ENCODE peak calls at places on chromosomes 2 and 18, in four cellular contexts. One of them, this sample, is unnamed.

GRCh38 chr2:72082021-72082739 is 65.5 kb downstream of the CYP26B1 start:
- DNase-seq in K562: no peak
- DNase-seq in GM12878: no peak
- DNase-seq in H1: no peak
- DNase-seq in this sample: no peak

GRCh38 chr2:28673338-28673737 is 78.3 kb upstream of the PPP1CB start:
- DNase-seq in K562: no peak
- DNase-seq in GM12878: no peak
- DNase-seq in H1: no peak
- DNase-seq in this sample: no peak

GRCh38 chr18:3269241-3269640 is 7.3 kb downstream of the MYL12B start:
- DNase-seq in K562: no peak
- DNase-seq in GM12878: no peak
- DNase-seq in H1: no peak
- DNase-seq in this sample: no peak

GRCh38 chr2:109062558-109063325 is 66.3 kb upstream of the SH3RF3 start:
- DNase-seq in K562: no peak
- DNase-seq in GM12878: no peak
- DNase-seq in H1: no peak
- DNase-seq in this sample: no peak

GRCh38 chr2:169182573-169182972 is 113.2 kb downstream of the DHRS9 start:
- DNase-seq in K562: no peak
- DNase-seq in GM12878: no peak
- DNase-seq in H1: no peak
- DNase-seq in this sample: no peak

GRCh38 chr2:107091163-107091864 is 205.3 kb upstream of the ST6GAL2 start:
- DNase-seq in K562: no peak
- DNase-seq in GM12878: no peak
- DNase-seq in H1: no peak
- DNase-seq in this sample: no peak

GRCh38 chr2:120239488-120240287 is 13.0 kb upstream of the RALB start:
- DNase-seq in K562: peak
- DNase-seq in GM12878: no peak
- DNase-seq in H1: peak
- DNase-seq in this sample: peak

GRCh38 chr2:78654941-78655340 is 370.6 kb upstream of the REG3G start:
- DNase-seq in K562: no peak
- DNase-seq in GM12878: no peak
- DNase-seq in H1: no peak
- DNase-seq in this sample: no peak

GRCh38 chr2:73986085-73986680 is 1.5 kb downstream of the TET3 start:
- DNase-seq in K562: no peak
- DNase-seq in GM12878: no peak
- DNase-seq in H1: no peak
- DNase-seq in this sample: no peak

GRCh38 chr2:236726701-236727450 is 157.3 kb downstream of the ACKR3 start:
- DNase-seq in K562: no peak
- DNase-seq in GM12878: no peak
- DNase-seq in H1: no peak
- DNase-seq in this sample: no peak

GRCh38 chr2:237473474-237474453 is 13.3 kb upstream of the MLPH start:
- DNase-seq in K562: no peak
- DNase-seq in GM12878: no peak
- DNase-seq in H1: no peak
- DNase-seq in this sample: no peak

GRCh38 chr18:59155140-59155539 is 15.5 kb downstream of the SEC11C start:
- DNase-seq in K562: no peak
- DNase-seq in GM12878: no peak
- DNase-seq in H1: no peak
- DNase-seq in this sample: no peak

GRCh38 chr2:8680931-8681760 is 710 bp upstream of the ID2 start:
- DNase-seq in K562: peak
- DNase-seq in GM12878: peak
- DNase-seq in H1: peak
- DNase-seq in this sample: peak

GRCh38 chr2:222313816-222314215 is 15.0 kb upstream of the PAX3 start:
- DNase-seq in K562: no peak
- DNase-seq in GM12878: no peak
- DNase-seq in H1: no peak
- DNase-seq in this sample: no peak

GRCh38 chr2:219460424-219460926 is 25.8 kb downstream of the SPEG start:
- DNase-seq in K562: peak
- DNase-seq in GM12878: no peak
- DNase-seq in H1: peak
- DNase-seq in this sample: no peak

GRCh38 chr2:182649316-182649715 is 66.7 kb upstream of the DNAJC10 start:
- DNase-seq in K562: no peak
- DNase-seq in GM12878: no peak
- DNase-seq in H1: no peak
- DNase-seq in this sample: peak

GRCh38 chr2:191369034-191369433 is 123.8 kb downstream of the MYO1B start:
- DNase-seq in K562: no peak
- DNase-seq in GM12878: no peak
- DNase-seq in H1: no peak
- DNase-seq in this sample: no peak

GRCh38 chr2:9710311-9710710 is 79.5 kb upstream of the YWHAQ start:
- DNase-seq in K562: no peak
- DNase-seq in GM12878: no peak
- DNase-seq in H1: no peak
- DNase-seq in this sample: no peak

GRCh38 chr2:171568085-171568484 is 45.8 kb downstream of the CYBRD1 start:
- DNase-seq in K562: no peak
- DNase-seq in GM12878: no peak
- DNase-seq in H1: no peak
- DNase-seq in this sample: no peak

GRCh38 chr2:177599072-177599688 is 206.6 kb downstream of the AGPS start:
- DNase-seq in K562: no peak
- DNase-seq in GM12878: no peak
- DNase-seq in H1: no peak
- DNase-seq in this sample: peak

GRCh38 chr2:176085861-176086771 is 2.4 kb upstream of the EVX2 start:
- DNase-seq in K562: peak
- DNase-seq in GM12878: no peak
- DNase-seq in H1: peak
- DNase-seq in this sample: peak

GRCh38 chr2:64035067-64035942 is 16.1 kb upstream of the VPS54 start:
- DNase-seq in K562: no peak
- DNase-seq in GM12878: no peak
- DNase-seq in H1: no peak
- DNase-seq in this sample: no peak

GRCh38 chr2:62423883-62424458 is 82.0 kb downstream of the TMEM17 start:
- DNase-seq in K562: no peak
- DNase-seq in GM12878: no peak
- DNase-seq in H1: no peak
- DNase-seq in this sample: no peak

GRCh38 chr2:239678186-239678490 is 277.3 kb upstream of the HDAC4 start:
- DNase-seq in K562: no peak
- DNase-seq in GM12878: no peak
- DNase-seq in H1: no peak
- DNase-seq in this sample: no peak

GRCh38 chr18:30987479-30988241 is 54.9 kb downstream of the DSC3 start:
- DNase-seq in K562: peak
- DNase-seq in GM12878: no peak
- DNase-seq in H1: no peak
- DNase-seq in this sample: no peak

GRCh38 chr18:26482567-26482966 is 65.8 kb downstream of the KCTD1 start:
- DNase-seq in K562: no peak
- DNase-seq in GM12878: no peak
- DNase-seq in H1: peak
- DNase-seq in this sample: no peak

GRCh38 chr2:12389354-12390045 is 327.2 kb upstream of the TRIB2 start:
- DNase-seq in K562: no peak
- DNase-seq in GM12878: no peak
- DNase-seq in H1: no peak
- DNase-seq in this sample: no peak

GRCh38 chr2:157874997-157875719 is 972 bp downstream of the ACVR1 start:
- DNase-seq in K562: peak
- DNase-seq in GM12878: no peak
- DNase-seq in H1: no peak
- DNase-seq in this sample: no peak

GRCh38 chr2:159030674-159031380 is 62.4 kb downstream of the TANC1 start:
- DNase-seq in K562: peak
- DNase-seq in GM12878: no peak
- DNase-seq in H1: no peak
- DNase-seq in this sample: peak

GRCh38 chr18:48796491-48797205 is 154.1 kb downstream of the SMAD7 start:
- DNase-seq in K562: no peak
- DNase-seq in GM12878: no peak
- DNase-seq in H1: no peak
- DNase-seq in this sample: no peak

GRCh38 chr2:64404002-64404731 is 49.8 kb upstream of the LGALSL start:
- DNase-seq in K562: no peak
- DNase-seq in GM12878: no peak
- DNase-seq in H1: peak
- DNase-seq in this sample: peak

GRCh38 chr2:181787310-181788048 is 104.1 kb upstream of the ITPRID2 start:
- DNase-seq in K562: no peak
- DNase-seq in GM12878: no peak
- DNase-seq in H1: no peak
- DNase-seq in this sample: no peak

GRCh38 chr2:201936817-201937216 is 96.8 kb upstream of the FZD7 start:
- DNase-seq in K562: no peak
- DNase-seq in GM12878: no peak
- DNase-seq in H1: no peak
- DNase-seq in this sample: peak

GRCh38 chr2:221818569-221818968 is 246.5 kb upstream of the EPHA4 start:
- DNase-seq in K562: no peak
- DNase-seq in GM12878: no peak
- DNase-seq in H1: no peak
- DNase-seq in this sample: no peak

GRCh38 chr2:153133716-153134115 is 344.8 kb downstream of the RPRM start:
- DNase-seq in K562: no peak
- DNase-seq in GM12878: no peak
- DNase-seq in H1: no peak
- DNase-seq in this sample: no peak
- TF ChIP-seq HDAC6 in K562: no peak
- TF ChIP-seq HDAC6 in GM12878: no peak
- TF ChIP-seq HDAC6 in H1: no peak
- TF ChIP-seq HDAC6 in this sample: no peak

GRCh38 chr2:134988994-134989605 is 58.1 kb downstream of the MAP3K19 start:
- DNase-seq in K562: peak
- DNase-seq in GM12878: no peak
- DNase-seq in H1: no peak
- DNase-seq in this sample: peak
- TF ChIP-seq KDM1A in K562: no peak
- TF ChIP-seq KDM1A in GM12878: no peak
- TF ChIP-seq KDM1A in H1: no peak
- TF ChIP-seq KDM1A in this sample: no peak

DNA sequence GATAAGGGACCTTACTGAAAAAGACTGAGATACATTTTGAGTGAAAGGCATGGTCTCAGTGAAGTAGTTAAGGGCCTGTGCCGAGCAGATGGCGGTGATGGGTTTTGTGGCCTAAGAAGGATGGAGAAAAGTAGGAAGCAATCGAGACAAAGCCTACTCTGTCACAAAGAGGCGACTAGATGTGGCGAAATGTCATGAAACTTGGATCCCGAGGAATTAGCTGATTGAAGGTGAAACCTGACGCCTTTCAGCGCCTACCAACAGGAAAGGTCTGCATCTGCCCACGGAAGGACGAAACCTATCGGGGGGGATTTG is 543 bp upstream of the CEP192 start:
- DNase-seq in K562: no peak
- DNase-seq in GM12878: no peak
- DNase-seq in H1: no peak
- DNase-seq in this sample: peak
- TF ChIP-seq HDAC6 in K562: no peak
- TF ChIP-seq HDAC6 in GM12878: no peak
- TF ChIP-seq HDAC6 in H1: no peak
- TF ChIP-seq HDAC6 in this sample: no peak

GRCh38 chr2:42806786-42807185 is 14.4 kb upstream of the HAAO start:
- DNase-seq in K562: no peak
- DNase-seq in GM12878: no peak
- DNase-seq in H1: no peak
- DNase-seq in this sample: no peak

GRCh38 chr2:42804338-42804737 is 12.0 kb upstream of the HAAO start:
- DNase-seq in K562: no peak
- DNase-seq in GM12878: no peak
- DNase-seq in H1: no peak
- DNase-seq in this sample: no peak

GRCh38 chr2:42802150-42802549 is 9.8 kb upstream of the HAAO start:
- DNase-seq in K562: no peak
- DNase-seq in GM12878: no peak
- DNase-seq in H1: no peak
- DNase-seq in this sample: no peak

GRCh38 chr2:42808301-42808700 is 15.9 kb upstream of the HAAO start:
- DNase-seq in K562: no peak
- DNase-seq in GM12878: no peak
- DNase-seq in H1: peak
- DNase-seq in this sample: no peak

GRCh38 chr2:42804891-42805290 is 12.5 kb upstream of the HAAO start:
- DNase-seq in K562: no peak
- DNase-seq in GM12878: no peak
- DNase-seq in H1: no peak
- DNase-seq in this sample: no peak
- TF ChIP-seq KDM1A in K562: no peak
- TF ChIP-seq KDM1A in GM12878: no peak
- TF ChIP-seq KDM1A in H1: no peak
- TF ChIP-seq KDM1A in this sample: no peak

GRCh38 chr2:80026040-80026729 is 278.4 kb downstream of the LRRTM1 start:
- DNase-seq in K562: no peak
- DNase-seq in GM12878: no peak
- DNase-seq in H1: no peak
- DNase-seq in this sample: no peak
- TF ChIP-seq HDAC6 in K562: no peak
- TF ChIP-seq HDAC6 in GM12878: no peak
- TF ChIP-seq HDAC6 in H1: no peak
- TF ChIP-seq HDAC6 in this sample: no peak

DNA sequence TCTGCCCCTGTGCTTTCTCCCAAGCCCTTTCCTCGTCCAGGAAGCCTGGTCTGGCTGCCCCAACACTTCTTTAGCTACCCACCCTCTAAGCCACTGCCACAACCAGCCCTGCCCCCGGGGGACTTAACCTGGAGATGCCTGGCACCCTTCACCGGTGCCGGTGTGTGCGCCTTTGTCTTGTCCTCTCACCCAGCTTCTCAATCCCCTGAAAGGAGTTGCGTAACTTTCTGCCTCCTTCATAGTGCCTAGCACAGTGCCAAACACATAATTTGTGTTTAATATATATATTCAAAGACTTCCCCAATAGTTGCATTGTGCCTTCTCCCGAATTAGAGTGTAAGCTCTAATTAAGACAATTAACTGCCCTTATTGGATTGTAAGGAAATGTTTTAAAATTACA is 70.6 kb downstream of the ALK start:
- DNase-seq in K562: no peak
- DNase-seq in GM12878: no peak
- DNase-seq in H1: no peak
- DNase-seq in this sample: no peak
- TF ChIP-seq KDM1A in K562: no peak
- TF ChIP-seq KDM1A in GM12878: no peak
- TF ChIP-seq KDM1A in H1: no peak
- TF ChIP-seq KDM1A in this sample: no peak